ENCODE peak calls at places on chromosomes 1 and 21, in eight cellular contexts. P, L, T, C, J, H, O and A are unnamed samples.

GRCh38 chr1:234730542-234731370 is 120.8 kb upstream of the IRF2BP2 start:
- DNase-seq in P (no peak), L (no peak), T (no peak), C (no peak), J (no peak), H (no peak), O (no peak), A (no peak)

GRCh38 chr1:19323987-19324664 is 12.0 kb downstream of the SLC66A1 start:
- DNase-seq in P (no peak), L (no peak), T (no peak), C (no peak), J (no peak), H (no peak), O (no peak), A (no peak)

GRCh38 chr1:156859523-156860112 is 701 bp upstream of the INSRR start:
- DNase-seq in P (peak), L (no peak), T (no peak), C (peak), J (no peak), H (peak), O (peak), A (no peak)

GRCh38 chr1:28110555-28110954 is 22.1 kb upstream of the EYA3 start:
- DNase-seq in P (no peak), L (no peak), T (no peak), C (peak), J (no peak), H (peak), O (no peak), A (no peak)

GRCh38 chr1:207763972-207764371 is 12.1 kb downstream of the CD46 start:
- DNase-seq in P (no peak), L (no peak), T (no peak), C (no peak), J (no peak), H (no peak), O (no peak), A (no peak)

GRCh38 chr1:2880086-2880485 is 78.6 kb upstream of the TTC34 start:
- DNase-seq in P (no peak), L (no peak), T (no peak), C (no peak), J (no peak), H (no peak), O (no peak), A (no peak)

GRCh38 chr1:203906932-203907331 is 45.5 kb downstream of the SNRPE start:
- DNase-seq in P (no peak), L (no peak), T (no peak), C (peak), J (no peak), H (peak), O (no peak), A (peak)

GRCh38 chr1:17066530-17067426 is 12.9 kb upstream of the SDHB start:
- DNase-seq in P (no peak), L (no peak), T (no peak), C (no peak), J (no peak), H (no peak), O (no peak), A (no peak)

GRCh38 chr1:164310166-164310565 is 248.8 kb upstream of the PBX1 start:
- DNase-seq in P (no peak), L (no peak), T (no peak), C (no peak), J (no peak), H (no peak), O (no peak), A (no peak)

GRCh38 chr1:159055181-159055621 is 21.4 kb downstream of the AIM2 start:
- DNase-seq in P (no peak), L (no peak), T (no peak), C (no peak), J (no peak), H (peak), O (no peak), A (peak)

GRCh38 chr1:236085545-236086159 is 20.8 kb upstream of the NID1 start:
- DNase-seq in P (no peak), L (no peak), T (no peak), C (no peak), J (no peak), H (no peak), O (no peak), A (no peak)

GRCh38 chr1:227328405-227329019 is 10.2 kb upstream of the CDC42BPA start:
- DNase-seq in P (no peak), L (no peak), T (no peak), C (no peak), J (no peak), H (no peak), O (no peak), A (no peak)

GRCh38 chr1:36345353-36345752 is 21.9 kb upstream of the EVA1B start:
- DNase-seq in P (no peak), L (no peak), T (no peak), C (no peak), J (no peak), H (no peak), O (no peak), A (no peak)

GRCh38 chr21:29523646-29524045 is 224.9 kb downstream of the BACH1 start:
- DNase-seq in P (no peak), L (no peak), T (no peak), C (no peak), J (peak), H (no peak), O (no peak), A (no peak)

GRCh38 chr1:2022063-2022770 is 3.1 kb downstream of the GABRD start:
- DNase-seq in P (no peak), L (no peak), T (no peak), C (no peak), J (no peak), H (no peak), O (no peak), A (no peak)

GRCh38 chr1:36084502-36085115 is 715 bp downstream of the TEKT2 start:
- DNase-seq in P (no peak), L (no peak), T (no peak), C (no peak), J (no peak), H (no peak), O (no peak), A (no peak)

GRCh38 chr21:45381036-45381787 is 23.8 kb upstream of the COL18A1 start:
- DNase-seq in P (no peak), L (no peak), T (no peak), C (no peak), J (no peak), H (no peak), O (no peak), A (no peak)

GRCh38 chr1:107897428-107898339 is 67.3 kb downstream of the VAV3 start:
- DNase-seq in P (no peak), L (no peak), T (no peak), C (no peak), J (no peak), H (no peak), O (no peak), A (no peak)

GRCh38 chr1:231781887-231782286 is 155.3 kb downstream of the DISC1 start:
- DNase-seq in P (no peak), L (no peak), T (no peak), C (peak), J (no peak), H (no peak), O (no peak), A (no peak)

GRCh38 chr1:175844877-175845276 is 101.5 kb upstream of the TNR start:
- DNase-seq in P (no peak), L (no peak), T (no peak), C (no peak), J (no peak), H (no peak), O (no peak), A (no peak)

GRCh38 chr21:44702111-44702972 is 5.4 kb downstream of the KRTAP10-12 start:
- DNase-seq in P (no peak), L (no peak), T (no peak), C (no peak), J (peak), H (no peak), O (no peak), A (no peak)

GRCh38 chr1:36304970-36305914 is 926 bp upstream of the SH3D21 start:
- DNase-seq in P (no peak), L (no peak), T (no peak), C (no peak), J (peak), H (peak), O (no peak), A (no peak)

GRCh38 chr1:58899581-58900271 is 115.9 kb upstream of the JUN start:
- DNase-seq in P (no peak), L (no peak), T (no peak), C (no peak), J (peak), H (no peak), O (no peak), A (no peak)

GRCh38 chr1:150820710-150821521 is 12.9 kb upstream of the CTSK start:
- DNase-seq in P (no peak), L (no peak), T (no peak), C (no peak), J (no peak), H (peak), O (no peak), A (no peak)

GRCh38 chr1:248862695-248863010 is 3.8 kb upstream of the ZNF692 start:
- DNase-seq in P (no peak), L (no peak), T (no peak), C (no peak), J (no peak), H (no peak), O (no peak), A (no peak)

GRCh38 chr1:100543640-100544039 is 5.7 kb downstream of the GPR88 start:
- DNase-seq in P (no peak), L (no peak), T (no peak), C (peak), J (no peak), H (peak), O (no peak), A (no peak)

GRCh38 chr1:209674957-209675566 is at the start of gene G0S2:
- DNase-seq in P (peak), L (no peak), T (no peak), C (peak), J (peak), H (no peak), O (peak), A (no peak)

GRCh38 chr1:67041836-67042503 is 12.0 kb downstream of the SLC35D1 start:
- DNase-seq in P (no peak), L (no peak), T (no peak), C (no peak), J (no peak), H (no peak), O (no peak), A (no peak)